ENCODE peak calls at places on chromosomes 3 and 15, in four cellular contexts. J, M, B and S are unnamed samples.

GRCh38 chr3:55690746-55691540 is 203.8 kb upstream of the WNT5A start:
- DNase-seq in J (peak), M (peak), B (no peak), S (no peak)

GRCh38 chr3:123941150-123941941 is 19.7 kb downstream of the CCDC14 start:
- DNase-seq in J (no peak), M (no peak), B (no peak), S (no peak)

GRCh38 chr15:43776101-43776717 is 557 bp downstream of the ELL3 start:
- DNase-seq in J (peak), M (peak), B (no peak), S (no peak)

GRCh38 chr3:143835312-143835711 is 13.0 kb downstream of the SLC9A9 start:
- DNase-seq in J (no peak), M (no peak), B (no peak), S (no peak)

GRCh38 chr3:191065183-191065805 is 133.7 kb upstream of the OSTN start:
- DNase-seq in J (no peak), M (no peak), B (peak), S (no peak)

GRCh38 chr3:32684029-32684799 is 774 bp upstream of the CNOT10 start:
- DNase-seq in J (no peak), M (no peak), B (no peak), S (no peak)

GRCh38 chr3:187960820-187961219 is 193.1 kb upstream of the LPP start:
- DNase-seq in J (no peak), M (no peak), B (peak), S (peak)

GRCh38 chr15:98547741-98548166 is 100.6 kb upstream of the IGF1R start:
- DNase-seq in J (no peak), M (no peak), B (peak), S (peak)

GRCh38 chr15:49521802-49522201 is 98.8 kb downstream of the FGF7 start:
- DNase-seq in J (no peak), M (no peak), B (no peak), S (peak)

GRCh38 chr3:43073836-43074220 is 32.1 kb downstream of the POMGNT2 start:
- DNase-seq in J (no peak), M (peak), B (no peak), S (no peak)

GRCh38 chr3:79230254-79230653 is 537.5 kb downstream of the ROBO1 start:
- DNase-seq in J (no peak), M (no peak), B (no peak), S (no peak)

GRCh38 chr15:26179906-26180305 is 316.8 kb upstream of the ATP10A start:
- DNase-seq in J (no peak), M (peak), B (no peak), S (no peak)

GRCh38 chr3:104523136-104523535 is 843.6 kb upstream of the ALCAM start:
- DNase-seq in J (no peak), M (no peak), B (no peak), S (no peak)

GRCh38 chr3:156577731-156578130 is 22.8 kb upstream of the SSR3 start:
- DNase-seq in J (no peak), M (no peak), B (no peak), S (peak)

GRCh38 chr3:106814231-106814630 is 563.0 kb upstream of the CCDC54 start:
- DNase-seq in J (no peak), M (no peak), B (no peak), S (no peak)

GRCh38 chr3:24343084-24343783 is 151.4 kb downstream of the THRB start:
- DNase-seq in J (no peak), M (no peak), B (peak), S (peak)

GRCh38 chr3:39505866-39506738 is 38.6 kb downstream of the MOBP start:
- DNase-seq in J (no peak), M (no peak), B (no peak), S (peak)

GRCh38 chr3:166100710-166101109 is 263.5 kb upstream of the BCHE start:
- DNase-seq in J (no peak), M (no peak), B (peak), S (no peak)

GRCh38 chr15:99842071-99842470 is 108.8 kb upstream of the LYSMD4 start:
- DNase-seq in J (no peak), M (no peak), B (no peak), S (no peak)